ENCODE peak calls at places on chromosomes 7 and 10, in five cellular contexts. J is brain microvascular endothelial cell, Z is choroid plexus epithelial cell, N is amniotic stem cell, D is fibroblast of lung. K is an unnamed sample.

GRCh38 chr7:18402488-18403183 is 92.9 kb upstream of the HDAC9 start:
- DNase-seq in J (peak), Z (peak), N (peak), D (peak), K (peak)

GRCh38 chr7:157250605-157251228 is 86.1 kb upstream of the DNAJB6 start:
- DNase-seq in J (peak), Z (peak), N (peak), D (peak), K (peak)

GRCh38 chr7:42180806-42181205 is 56.2 kb downstream of the GLI3 start:
- DNase-seq in J (no peak), Z (peak), N (no peak), D (no peak), K (no peak)

GRCh38 chr7:36119005-36119711 is 33.9 kb upstream of the EEPD1 start:
- DNase-seq in J (peak), Z (peak), N (peak), D (peak), K (peak)

GRCh38 chr7:108592633-108593277 is 23.1 kb downstream of the DNAJB9 start:
- DNase-seq in J (no peak), Z (peak), N (no peak), D (peak), K (peak)

GRCh38 chr10:107701947-107702346 is 537.4 kb upstream of the SORCS1 start:
- DNase-seq in J (no peak), Z (peak), N (no peak), D (no peak), K (no peak)

GRCh38 chr10:42783181-42783549 is 570 bp downstream of the BMS1 start:
- DNase-seq in J (peak), Z (peak), N (peak), D (peak), K (peak)

GRCh38 chr7:82010416-82010815 is 240.6 kb upstream of the HGF start:
- DNase-seq in J (no peak), Z (no peak), N (no peak), D (no peak), K (no peak)